ENCODE peak calls at places on chromosomes 4 and X, in eight cellular contexts. W is IMR-90, U is retina, D is AG04449, M is memory B cell, G is activated gamma-delta T cell treated with Interleukin-2 at 50 U/mL for 16 hours, E is brain microvascular endothelial cell, C is HS-5. N is an unnamed sample.
A peak's percentile ranks its signal among the peaks of the same experiment; 100 is the strongest.

GRCh38 chr4:127400736-127401346 is 231.9 kb upstream of the INTU start:
- DNase-seq in W (peak; percentile 83), U (peak; percentile 18), D (peak; percentile 38), M (no peak), G (no peak), E (peak; percentile 77), C (peak; percentile 32), N (no peak)

GRCh38 chr4:127249767-127250108 is 383.0 kb upstream of the INTU start:
- DNase-seq in W (no peak), U (no peak), D (no peak), M (no peak), G (no peak), E (no peak), C (no peak), N (no peak)

GRCh38 chr4:14345356-14345775 is 656.9 kb upstream of the CPEB2 start:
- DNase-seq in W (peak; percentile 66), U (no peak), D (no peak), M (no peak), G (no peak), E (peak; percentile 54), C (no peak), N (no peak)

GRCh38 chr4:13654158-13654797 is 26.8 kb upstream of the BOD1L1 start:
- DNase-seq in W (peak; percentile 68), U (peak; percentile 95), D (no peak), M (peak; percentile 74), G (peak; percentile 78), E (peak; percentile 77), C (no peak), N (peak; percentile 94)

GRCh38 chr4:122783301-122784215 is 43.1 kb upstream of the FGF2 start:
- DNase-seq in W (peak; percentile 87), U (peak; percentile 51), D (peak; percentile 80), M (no peak), G (no peak), E (peak; percentile 91), C (peak; percentile 93), N (peak; percentile 76)

GRCh38 chrX:118495958-118496762 is 545 bp downstream of the DOCK11 start:
- DNase-seq in W (no peak), U (peak; percentile 71), D (no peak), M (peak; percentile 69), G (peak; percentile 75), E (no peak), C (no peak), N (peak; percentile 87)

GRCh38 chr4:129346760-129347159 is 250.8 kb downstream of the C4orf33 start:
- DNase-seq in W (no peak), U (no peak), D (no peak), M (no peak), G (no peak), E (no peak), C (no peak), N (no peak)

GRCh38 chr4:36676139-36677050 is 395.0 kb downstream of the DTHD1 start:
- DNase-seq in W (no peak), U (no peak), D (no peak), M (no peak), G (no peak), E (no peak), C (no peak), N (no peak)

GRCh38 chr4:153045111-153045982 is 109.2 kb downstream of the FHDC1 start:
- DNase-seq in W (no peak), U (no peak), D (no peak), M (peak; percentile 53), G (no peak), E (no peak), C (no peak), N (no peak)

GRCh38 chrX:47264507-47265173 is 31.8 kb downstream of the USP11 start:
- DNase-seq in W (peak; percentile 62), U (no peak), D (no peak), M (no peak), G (no peak), E (peak; percentile 47), C (no peak), N (no peak)

GRCh38 chr4:74793757-74794340 is 474 bp downstream of the BTC start:
- DNase-seq in W (no peak), U (peak; percentile 88), D (no peak), M (no peak), G (no peak), E (no peak), C (no peak), N (peak; percentile 91)

GRCh38 chrX:7170903-7171302 is 22.9 kb upstream of the PUDP start:
- DNase-seq in W (no peak), U (no peak), D (no peak), M (no peak), G (peak; percentile 36), E (peak; percentile 7), C (no peak), N (no peak)